ENCODE peak calls at places on chromosomes 2 and 18, in ten cellular contexts. G, I, P, T, J, K, D, M, V and X are unnamed samples. For H3K4me1, the result is how much of the 10 kb centered on the place peaks cover.

GRCh38 chr2:170863087-170863486 is 46.4 kb downstream of the GAD1 start:
- DNase-seq in G (no peak), K (no peak), J (no peak), P (no peak), T (no peak), I (no peak), D (no peak), M (no peak), V (no peak), X (no peak)

GRCh38 chr2:132276571-132276981 is 114.8 kb upstream of the ANKRD30BL start:
- DNase-seq in G (no peak), I (no peak), M (no peak), D (no peak), P (no peak), K (no peak), J (no peak), V (no peak), T (no peak), X (no peak)

GRCh38 chr2:112884869-112885502 is 26.0 kb upstream of the IL37 start:
- DNase-seq in M (peak), K (peak), G (peak), D (no peak), T (peak), V (peak), I (peak), J (no peak), P (peak), X (no peak)

GRCh38 chr2:202149155-202149762 is 76.2 kb downstream of the KIAA2012 start:
- DNase-seq in J (peak), V (peak), K (no peak), P (no peak), T (no peak), G (no peak), I (no peak), M (no peak), D (peak), X (no peak)

GRCh38 chr2:6827516-6828298 is 38.0 kb downstream of the CMPK2 start:
- DNase-seq in D (no peak), V (no peak), K (no peak), J (no peak), P (no peak), G (no peak), I (no peak), T (no peak), M (no peak), X (no peak)

GRCh38 chr18:73741946-73742345 is 405.7 kb downstream of the FBXO15 start:
- DNase-seq in P (no peak), V (no peak), T (no peak), J (no peak), K (no peak), D (no peak), G (no peak), I (no peak), M (no peak), X (no peak)

GRCh38 chr2:219523031-219523671 is 8.9 kb downstream of the ASIC4 start:
- DNase-seq in P (no peak), V (no peak), M (no peak), T (no peak), D (no peak), K (no peak), G (no peak), J (no peak), I (peak), X (no peak)

GRCh38 chr2:144682248-144682647 is 162.3 kb upstream of the ZEB2 start:
- DNase-seq in P (no peak), J (no peak), G (no peak), T (no peak), V (no peak), K (no peak), I (peak), D (no peak), M (no peak), X (no peak)

GRCh38 chr2:137291810-137292209 is 526.5 kb downstream of the THSD7B start:
- DNase-seq in M (no peak), K (no peak), V (no peak), D (no peak), P (no peak), T (no peak), I (no peak), G (no peak), J (no peak), X (no peak)

GRCh38 chr2:17626986-17627385 is 86.5 kb downstream of the VSNL1 start:
- DNase-seq in D (no peak), P (no peak), M (no peak), I (peak), V (no peak), J (no peak), T (no peak), K (no peak), G (no peak), X (no peak)

GRCh38 chr2:155965415-155966070 is 367.0 kb downstream of the NR4A2 start:
- DNase-seq in D (no peak), M (no peak), I (peak), G (no peak), T (no peak), J (no peak), P (no peak), V (no peak), K (no peak), X (no peak)

GRCh38 chr2:58098254-58099096 is 51.9 kb downstream of the VRK2 start:
- DNase-seq in P (no peak), I (no peak), K (no peak), D (no peak), G (no peak), J (no peak), T (no peak), M (no peak), V (no peak), X (no peak)

GRCh38 chr18:74633652-74634352 is 36.1 kb downstream of the ZNF407 start:
- DNase-seq in I (no peak), M (no peak), D (no peak), K (no peak), T (no peak), V (no peak), J (no peak), P (no peak), G (no peak), X (no peak)

DNA sequence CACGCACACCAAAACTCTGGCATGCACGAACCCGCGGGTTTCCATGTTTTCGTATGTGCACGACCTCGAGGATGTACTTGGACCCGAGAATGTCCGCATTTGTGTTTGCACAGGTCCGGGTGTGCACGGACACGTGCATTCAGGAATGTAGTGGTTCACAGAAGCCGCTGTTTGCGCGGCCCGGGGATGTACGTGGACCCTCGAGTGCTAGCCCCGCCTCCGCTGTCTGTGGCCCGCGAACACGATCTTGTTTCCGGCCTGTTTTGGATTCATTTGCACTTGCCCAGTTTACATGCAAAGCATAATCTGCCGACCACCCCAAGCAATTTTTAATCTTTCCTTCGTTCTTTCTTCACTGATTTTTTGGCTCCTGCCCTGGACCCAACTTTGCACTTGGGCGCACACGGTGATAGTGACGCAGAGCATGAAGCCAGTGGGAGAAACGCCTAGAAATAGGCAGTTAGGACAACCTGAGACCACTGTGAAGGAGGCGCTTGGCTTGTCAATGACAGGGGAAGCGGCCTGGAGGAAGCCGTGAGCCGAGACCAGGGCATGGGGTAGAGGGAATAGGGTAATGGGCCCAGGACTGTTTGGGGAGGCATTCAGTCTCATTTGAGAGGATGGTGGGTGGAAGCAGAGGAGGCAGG is 45.4 kb upstream of the PTMA start:
- DNase-seq in V (no peak), J (peak), P (no peak), T (peak), G (no peak), D (no peak), M (no peak), I (no peak), K (no peak), X (no peak)
- TF ChIP-seq POLR2AphosphoS5 in V (no peak), J (no peak), P (no peak), T (no peak), G (no peak), D (no peak), M (no peak), I (no peak), K (no peak), X (no peak)

GRCh38 chr2:240452471-240453256 is 17.2 kb downstream of the GPC1 start:
- DNase-seq in J (peak), M (peak), G (peak), T (peak), P (no peak), D (peak), I (peak), K (peak), V (peak), X (no peak)
- H3K4me1 ChIP-seq in J (half or more), M (under half), G (half or more), T (under half), P (under half), D (under half), I (under half), K (under half), V (under half), X (half or more)

GRCh38 chr18:22169011-22169888 is at the start of gene GATA6:
- DNase-seq in I (peak), K (peak), D (peak), T (peak), V (peak), J (peak), M (peak), G (peak), P (peak), X (no peak)
- TF ChIP-seq POLR2A in I (no peak), K (peak), D (peak), T (peak), V (peak), J (no peak), M (peak), G (peak), P (peak), X (no peak)

GRCh38 chr2:196205891-196206408 is 34.6 kb upstream of the STK17B start:
- DNase-seq in P (no peak), G (no peak), T (no peak), I (no peak), V (no peak), D (no peak), J (no peak), M (no peak), K (peak), X (no peak)
- TF ChIP-seq POLR2AphosphoS5 in P (no peak), G (no peak), T (no peak), I (no peak), V (no peak), D (no peak), J (no peak), M (no peak), K (no peak), X (peak)

GRCh38 chr2:120933693-120934092 is 198.0 kb downstream of the GLI2 start:
- DNase-seq in M (no peak), G (no peak), T (no peak), I (no peak), D (no peak), J (no peak), V (no peak), P (no peak), K (no peak), X (no peak)

GRCh38 chr2:120936476-120937334 is 201.0 kb downstream of the GLI2 start:
- DNase-seq in V (no peak), K (no peak), T (no peak), G (no peak), I (no peak), J (no peak), D (no peak), M (no peak), P (no peak), X (no peak)

GRCh38 chr2:120934221-120934639 is 198.6 kb downstream of the GLI2 start:
- DNase-seq in V (no peak), M (peak), P (no peak), K (no peak), J (no peak), G (no peak), D (no peak), T (no peak), I (no peak), X (no peak)

GRCh38 chr2:120934891-120935338 is 199.2 kb downstream of the GLI2 start:
- DNase-seq in J (no peak), M (peak), G (peak), P (peak), T (no peak), V (peak), I (peak), D (no peak), K (no peak), X (no peak)

DNA sequence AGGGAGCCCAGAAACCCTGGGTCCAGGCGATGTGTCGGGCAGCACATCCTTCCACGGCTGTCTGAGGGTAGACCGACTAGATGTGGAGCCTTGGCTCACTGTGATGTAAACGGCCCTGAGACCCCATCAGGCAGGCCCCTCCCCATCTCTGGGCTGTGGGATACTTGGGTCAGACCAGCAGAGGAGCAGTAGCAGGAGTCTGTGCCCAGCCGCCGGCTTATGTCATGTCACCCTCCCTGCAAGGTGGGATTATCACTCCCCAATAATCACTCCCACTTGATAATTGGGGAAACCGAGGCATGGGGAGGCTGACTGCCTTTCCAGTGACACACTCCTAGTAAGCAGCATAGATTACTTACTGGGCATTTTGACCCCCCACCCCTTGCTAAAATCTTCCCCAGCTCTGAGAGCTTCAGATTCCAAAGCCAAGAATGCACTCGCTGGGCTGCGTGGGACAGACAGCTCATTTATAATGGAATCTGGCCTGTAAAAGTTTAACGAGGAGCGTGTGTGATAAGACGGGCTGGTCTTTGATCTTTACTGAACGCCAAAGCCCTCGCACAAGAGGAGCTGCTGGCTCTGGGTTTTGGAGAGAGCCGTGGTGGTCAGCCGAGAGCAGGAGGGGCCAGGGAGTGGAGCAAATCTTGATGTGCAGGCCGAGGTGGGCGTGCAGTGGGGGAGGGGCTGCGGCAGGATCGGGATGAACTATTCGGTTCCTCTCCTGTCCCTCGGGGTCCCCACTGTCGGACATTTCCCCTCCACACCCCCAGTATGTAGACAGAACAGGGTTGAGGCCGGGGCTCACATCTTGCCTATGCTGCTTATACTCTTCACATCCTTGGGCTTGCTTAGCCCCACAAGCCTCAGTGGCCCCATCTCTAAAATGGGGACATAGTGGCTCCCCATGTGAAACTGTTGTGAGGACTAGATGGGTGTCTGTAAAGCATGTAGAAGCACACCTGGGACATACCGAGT is 200.0 kb downstream of the GLI2 start:
- DNase-seq in G (peak), J (no peak), I (no peak), P (no peak), T (no peak), M (peak), K (no peak), V (peak), D (no peak), X (no peak)
- H3K4me1 ChIP-seq in G (half or more), J (under half), I (under half), P (under half), T (under half), M (half or more), K (under half), V (under half), D (half or more), X (half or more)

DNA sequence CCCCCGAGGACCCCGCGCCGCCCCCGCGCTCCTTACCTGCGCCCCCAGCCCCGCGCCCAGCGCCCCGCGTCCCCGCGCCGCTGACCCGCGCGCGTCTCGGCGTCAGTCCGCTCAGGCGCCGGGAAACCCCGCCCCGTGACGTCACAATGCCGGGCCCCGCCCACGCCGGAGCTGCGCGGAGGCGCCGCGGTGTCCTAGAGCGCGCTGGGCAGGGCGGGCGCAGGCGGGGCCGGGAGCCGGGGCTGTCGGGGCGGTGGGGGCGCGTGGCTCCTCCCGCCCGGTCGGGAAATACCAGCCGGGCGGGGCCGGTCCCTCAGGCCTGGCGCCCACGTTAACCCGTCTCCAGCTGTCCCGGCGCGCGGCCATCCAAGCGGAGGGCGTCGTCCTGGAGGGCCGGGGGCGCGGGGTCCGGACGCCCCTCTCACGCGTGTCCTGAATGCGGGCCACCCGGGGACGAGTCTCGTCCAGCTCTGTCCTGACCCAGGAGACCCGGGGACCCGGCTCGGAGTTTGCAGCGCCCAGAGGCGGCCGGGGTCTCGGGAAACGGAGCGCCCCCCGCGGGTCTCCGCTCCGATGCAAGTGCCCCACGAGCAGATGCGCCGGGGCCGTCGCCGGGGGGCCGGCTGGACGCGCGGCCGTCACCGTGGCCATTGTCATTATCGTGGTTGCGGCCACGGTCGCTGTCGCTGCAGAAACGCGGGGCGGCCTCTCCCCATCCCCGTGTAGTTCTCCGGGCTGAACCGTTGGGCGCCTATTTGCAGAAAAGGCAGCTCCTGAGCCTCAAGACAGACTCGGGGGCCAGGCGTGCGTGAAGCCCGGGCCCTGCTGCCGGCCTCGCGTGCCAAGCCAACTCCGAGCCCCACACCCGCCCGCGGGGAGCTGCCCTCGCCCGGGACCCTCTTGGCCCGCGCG is at the start of gene SLC66A2:
- DNase-seq in M (peak), P (peak), K (peak), G (peak), I (peak), D (peak), V (peak), T (peak), J (peak), X (no peak)
- TF ChIP-seq POLR2A in M (no peak), P (no peak), K (peak), G (no peak), I (peak), D (peak), V (peak), T (no peak), J (no peak), X (no peak)

DNA sequence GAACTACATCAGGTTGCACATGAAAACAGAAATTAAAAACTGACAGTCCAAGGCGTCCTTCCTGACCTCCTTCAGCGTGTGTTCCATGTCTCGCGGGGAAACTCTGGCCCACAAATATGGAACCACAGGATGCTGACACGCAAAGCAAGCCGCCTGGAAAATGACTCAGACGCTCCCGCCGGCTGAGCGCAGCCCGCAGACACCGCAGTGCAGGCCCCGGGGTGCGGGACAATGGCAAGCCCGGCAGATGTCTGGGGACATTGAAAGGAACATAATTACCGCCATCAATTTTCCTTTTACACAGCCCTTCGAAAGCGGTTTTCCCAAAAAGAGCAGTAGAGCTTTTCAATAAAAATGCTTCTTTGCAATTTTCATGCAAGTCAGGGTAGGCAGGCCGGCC is 159.3 kb upstream of the SH3BP4 start:
- DNase-seq in P (no peak), M (no peak), V (no peak), G (no peak), T (no peak), D (no peak), J (no peak), K (no peak), I (no peak), X (no peak)
- TF ChIP-seq POLR2AphosphoS5 in P (no peak), M (no peak), V (no peak), G (no peak), T (no peak), D (no peak), J (no peak), K (no peak), I (no peak), X (no peak)

GRCh38 chr2:134254836-134255235 is 964 bp downstream of the MGAT5 start:
- DNase-seq in T (no peak), V (no peak), I (no peak), M (no peak), J (no peak), D (no peak), G (no peak), P (no peak), K (no peak), X (no peak)
- H3K4me1 ChIP-seq in T (half or more), V (under half), I (under half), M (under half), J (under half), D (under half), G (half or more), P (under half), K (under half), X (under half)

DNA sequence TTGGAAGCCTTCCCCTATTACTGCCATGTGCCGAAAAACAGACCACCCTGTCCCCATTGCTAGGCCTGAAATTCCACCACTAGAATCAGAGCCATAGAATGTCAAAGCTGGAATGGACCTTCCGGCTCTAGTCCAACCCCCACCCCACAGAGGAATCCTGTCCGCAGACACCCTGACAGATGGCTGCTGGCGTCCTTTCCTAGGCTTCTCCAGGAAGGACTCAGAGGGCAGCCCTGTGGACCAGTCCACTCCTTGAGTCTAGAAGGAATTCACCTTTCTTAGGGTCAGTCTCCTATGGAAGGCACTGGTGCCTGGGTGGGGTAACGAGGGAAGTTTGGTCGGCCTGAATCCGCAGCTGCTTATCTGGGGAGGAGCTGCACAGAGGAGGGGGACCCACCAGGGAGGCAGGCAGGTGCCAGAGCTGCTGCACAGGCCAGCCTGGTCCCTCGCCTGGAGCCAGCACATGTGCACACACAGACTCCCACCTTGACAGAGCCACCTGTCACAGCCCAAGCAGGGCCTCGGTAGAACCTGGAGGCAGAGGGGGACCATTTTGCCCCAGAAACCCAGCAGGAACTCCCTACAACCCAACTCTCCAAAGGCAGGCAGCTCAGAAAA is 2.5 kb downstream of the DNMT3A start:
- DNase-seq in I (no peak), G (no peak), P (no peak), K (no peak), J (no peak), M (no peak), T (peak), V (no peak), D (peak), X (no peak)
- TF ChIP-seq POLR2A in I (no peak), G (no peak), P (no peak), K (no peak), J (no peak), M (no peak), T (no peak), V (no peak), D (no peak), X (no peak)